ENCODE peak calls at places on chromosomes 4 and X, in five cellular contexts. E is choroid plexus epithelial cell, J is fibroblast of lung, N is AG09319, R is breast epithelium. A is an unnamed sample.

GRCh38 chrX:136067946-136068345 is 79.4 kb upstream of the FHL1 start:
- DNase-seq in E (no peak), J (no peak), N (no peak), R (no peak), A (no peak)

GRCh38 chr4:77862478-77863216 is at the start of gene MRPL1:
- DNase-seq in E (peak; percentile 98), J (peak; percentile 94), N (peak; percentile 87), R (peak; percentile 87), A (peak; percentile 88)

GRCh38 chrX:152480269-152481212 is 29.4 kb upstream of the GABRA3 start:
- DNase-seq in E (no peak), J (no peak), N (no peak), R (no peak), A (no peak)

GRCh38 chrX:118983513-118983912 is 9.1 kb downstream of the LONRF3 start:
- DNase-seq in E (no peak), J (no peak), N (no peak), R (no peak), A (no peak)

GRCh38 chrX:45622042-45622423 is 421.4 kb upstream of the DIPK2B start:
- DNase-seq in E (no peak), J (no peak), N (no peak), R (no peak), A (no peak)

GRCh38 chr4:84324850-84325249 is 174.2 kb downstream of the NKX6-1 start:
- DNase-seq in E (no peak), J (peak; percentile 65), N (no peak), R (no peak), A (peak; percentile 38)

GRCh38 chr4:102342404-102343074 is 2.7 kb downstream of the SLC39A8 start:
- DNase-seq in E (no peak), J (no peak), N (no peak), R (no peak), A (no peak)

GRCh38 chrX:150361777-150362351 is 1.3 kb upstream of the MAMLD1 start:
- DNase-seq in E (no peak), J (peak; percentile 50), N (no peak), R (no peak), A (peak; percentile 11)

GRCh38 chr4:8373270-8373972 is 67.1 kb downstream of the ACOX3 start:
- DNase-seq in E (no peak), J (no peak), N (no peak), R (no peak), A (no peak)

GRCh38 chrX:74922922-74923321 is 2.3 kb downstream of the NEXMIF start:
- DNase-seq in E (no peak), J (no peak), N (no peak), R (no peak), A (no peak)

GRCh38 chr4:48985976-48986653 is at the start of gene CWH43:
- DNase-seq in E (no peak), J (no peak), N (no peak), R (no peak), A (peak; percentile 42)

GRCh38 chrX:13051529-13052172 is 7.2 kb upstream of the FAM9C start:
- DNase-seq in E (no peak), J (peak; percentile 66), N (no peak), R (no peak), A (no peak)

GRCh38 chr4:55947912-55948725 is 626 bp upstream of the CEP135 start:
- DNase-seq in E (peak; percentile 96), J (peak; percentile 95), N (peak; percentile 68), R (no peak), A (no peak)

GRCh38 chr4:634599-634985 is 9.2 kb downstream of the PDE6B start:
- DNase-seq in E (no peak), J (no peak), N (no peak), R (no peak), A (no peak)

GRCh38 chrX:50769389-50770063 is 44.5 kb downstream of the SHROOM4 start:
- DNase-seq in E (no peak), J (peak; percentile 5), N (no peak), R (no peak), A (no peak)

GRCh38 chr4:16029329-16029728 is 54.5 kb downstream of the PROM1 start:
- DNase-seq in E (peak; percentile 94), J (peak; percentile 82), N (peak; percentile 31), R (no peak), A (no peak)

GRCh38 chr4:26579169-26579568 is 4.7 kb upstream of the TBC1D19 start:
- DNase-seq in E (no peak), J (no peak), N (no peak), R (no peak), A (no peak)

GRCh38 chrX:50920132-50920531 is 9.6 kb downstream of the BMP15 start:
- DNase-seq in E (peak; percentile 41), J (peak; percentile 6), N (no peak), R (no peak), A (no peak)

GRCh38 chr4:154908168-154908567 is 127.1 kb downstream of the RBM46 start:
- DNase-seq in E (no peak), J (peak; percentile 15), N (no peak), R (no peak), A (no peak)

GRCh38 chr4:148773313-148773712 is 331.1 kb upstream of the NR3C2 start:
- DNase-seq in E (no peak), J (no peak), N (no peak), R (no peak), A (no peak)

GRCh38 chr4:121277194-121278105 is 103.4 kb downstream of the QRFPR start:
- DNase-seq in E (no peak), J (no peak), N (no peak), R (no peak), A (peak; percentile 58)
- TF ChIP-seq CTCF in E (peak; percentile 47), J (no peak), N (peak; percentile 3), R (peak; percentile 10), A (peak; percentile 84)

GRCh38 chr4:7330811-7331681 is 103.7 kb downstream of the PSAPL1 start:
- DNase-seq in E (no peak), J (no peak), N (no peak), R (no peak), A (no peak)
- TF ChIP-seq CTCF in E (no peak), J (no peak), N (no peak), R (no peak), A (no peak)

GRCh38 chr4:87506974-87507701 is 22.0 kb downstream of the SPARCL1 start:
- DNase-seq in E (peak; percentile 81), J (peak; percentile 95), N (peak; percentile 73), R (no peak), A (no peak)

GRCh38 chr4:87510747-87511146 is 18.4 kb downstream of the SPARCL1 start:
- DNase-seq in E (no peak), J (no peak), N (no peak), R (no peak), A (no peak)

GRCh38 chr4:87511500-87511899 is 17.7 kb downstream of the SPARCL1 start:
- DNase-seq in E (no peak), J (no peak), N (no peak), R (no peak), A (no peak)

GRCh38 chr4:87502580-87503238 is 26.5 kb downstream of the SPARCL1 start:
- DNase-seq in E (peak; percentile 51), J (peak; percentile 35), N (no peak), R (no peak), A (no peak)

DNA sequence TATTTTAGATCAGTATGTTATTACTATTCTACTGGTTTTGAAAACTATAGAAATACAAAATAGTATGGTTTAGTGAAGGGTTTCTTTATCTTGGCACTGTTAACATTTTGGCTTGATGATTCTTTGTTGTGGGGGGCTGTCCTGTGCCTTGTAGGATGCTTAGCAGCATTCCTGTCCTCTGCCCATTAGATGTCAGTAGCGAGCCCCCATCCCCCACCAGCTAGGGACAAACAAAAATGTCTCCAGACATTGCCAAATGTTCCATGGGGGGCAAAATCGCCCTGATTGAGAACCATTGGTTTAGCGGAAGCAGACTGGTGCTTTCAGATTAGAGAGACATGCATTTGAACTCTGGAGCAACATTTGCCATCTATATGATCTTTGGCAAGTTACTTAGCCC is 23.3 kb downstream of the SPARCL1 start:
- DNase-seq in E (no peak), J (no peak), N (no peak), R (no peak), A (peak; percentile 23)
- TF ChIP-seq CTCF in E (peak; percentile 39), J (no peak), N (no peak), R (no peak), A (peak; percentile 41)

DNA sequence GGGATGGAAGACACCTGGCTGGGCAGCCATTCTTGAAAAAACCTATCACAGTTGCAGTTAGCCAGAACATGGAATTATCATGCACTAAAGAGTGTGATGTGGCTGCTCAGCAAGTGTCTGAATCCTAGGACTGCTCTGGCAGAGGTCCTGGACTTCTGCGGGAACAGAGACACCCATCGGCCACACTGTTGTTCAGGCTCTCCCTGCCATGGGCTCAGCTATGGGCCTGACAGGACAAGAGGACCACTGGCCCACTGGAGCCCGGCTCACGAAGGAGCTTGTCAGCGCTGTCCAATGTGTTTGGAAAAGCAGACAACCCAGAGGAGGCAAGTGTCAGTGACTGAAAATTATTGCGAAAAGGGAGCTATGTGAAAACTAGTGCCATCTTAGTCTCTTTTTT is 115.7 kb upstream of the GPC4 start:
- DNase-seq in E (no peak), J (no peak), N (no peak), R (no peak), A (no peak)
- TF ChIP-seq CTCF in E (no peak), J (no peak), N (no peak), R (no peak), A (no peak)

DNA sequence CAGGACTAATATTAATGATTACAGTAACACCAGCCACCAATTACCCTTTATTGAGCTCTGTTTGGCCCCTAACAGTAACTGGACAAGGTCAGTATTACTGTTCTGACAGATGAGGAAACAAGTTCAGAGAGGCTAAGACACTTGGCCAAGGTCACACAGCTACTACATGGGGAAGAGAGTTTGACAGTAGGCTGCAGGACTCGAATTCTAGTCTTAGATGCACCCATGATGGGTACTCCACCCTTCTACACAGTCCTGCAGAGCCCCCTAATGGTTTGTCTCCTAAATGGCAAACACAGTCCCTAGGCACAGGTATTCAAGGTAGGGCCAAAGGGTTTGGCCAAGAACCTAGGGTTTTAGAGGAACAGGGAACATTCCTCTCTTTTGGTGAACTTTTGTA is 93.9 kb downstream of the NSUN7 start:
- DNase-seq in E (no peak), J (no peak), N (no peak), R (no peak), A (no peak)
- TF ChIP-seq CTCF in E (peak; percentile 29), J (no peak), N (no peak), R (no peak), A (peak; percentile 24)